ENCODE peak calls at places on chromosomes 11 and 22, in six cellular contexts. P, L, E, D, F and O are unnamed samples.

GRCh38 chr22:28023036-28023435 is 104.0 kb upstream of the PITPNB start:
- DNase-seq in P (no peak), L (no peak), E (no peak), D (no peak), F (no peak), O (no peak)

GRCh38 chr22:48829908-48830307 is 997.8 kb downstream of the BRD1 start:
- DNase-seq in P (no peak), L (no peak), E (no peak), D (no peak), F (no peak), O (no peak)

GRCh38 chr11:74255741-74256369 is 55.6 kb downstream of the P4HA3 start:
- DNase-seq in P (peak), L (peak), E (no peak), D (peak), F (peak), O (peak)

GRCh38 chr11:47916361-47916841 is 64.0 kb upstream of the PTPRJ start:
- DNase-seq in P (peak), L (no peak), E (no peak), D (no peak), F (peak), O (no peak)

GRCh38 chr22:49934891-49935557 is 16.6 kb downstream of the CRELD2 start:
- DNase-seq in P (peak), L (no peak), E (no peak), D (no peak), F (peak), O (peak)

GRCh38 chr11:90202342-90202741 is 20.5 kb downstream of the CHORDC1 start:
- DNase-seq in P (no peak), L (no peak), E (no peak), D (no peak), F (no peak), O (no peak)

GRCh38 chr11:7004482-7004881 is 15.7 kb downstream of the ZNF214 start:
- DNase-seq in P (peak), L (no peak), E (no peak), D (no peak), F (no peak), O (peak)

GRCh38 chr22:35313311-35314121 is 13.8 kb downstream of the TOM1 start:
- DNase-seq in P (peak), L (peak), E (no peak), D (peak), F (no peak), O (no peak)

GRCh38 chr11:118921929-118922744 is 3.6 kb downstream of the BCL9L start:
- DNase-seq in P (peak), L (no peak), E (no peak), D (peak), F (no peak), O (no peak)

GRCh38 chr11:128841461-128842072 is 25.5 kb downstream of the KCNJ1 start:
- DNase-seq in P (no peak), L (no peak), E (peak), D (no peak), F (no peak), O (no peak)

GRCh38 chr11:60925685-60926267 is 1.5 kb downstream of the TMEM132A start:
- DNase-seq in P (no peak), L (peak), E (no peak), D (no peak), F (no peak), O (no peak)

GRCh38 chr11:66363187-66363601 is 8.4 kb downstream of the SLC29A2 start:
- DNase-seq in P (no peak), L (no peak), E (no peak), D (no peak), F (peak), O (no peak)

GRCh38 chr11:86244063-86244521 is 461 bp upstream of the EED start:
- DNase-seq in P (no peak), L (peak), E (no peak), D (peak), F (peak), O (peak)

GRCh38 chr11:86949995-86950993 is 4.9 kb downstream of the FZD4 start:
- DNase-seq in P (peak), L (no peak), E (no peak), D (no peak), F (no peak), O (no peak)

GRCh38 chr11:12845739-12846358 is 163.3 kb upstream of the RASSF10 start:
- DNase-seq in P (peak), L (no peak), E (no peak), D (peak), F (peak), O (no peak)

GRCh38 chr11:118608268-118609214 is 1.1 kb downstream of the PHLDB1 start:
- DNase-seq in P (peak), L (no peak), E (no peak), D (no peak), F (peak), O (peak)

GRCh38 chr11:16791494-16791961 is 53.1 kb downstream of the C11orf58 start:
- DNase-seq in P (peak), L (peak), E (no peak), D (peak), F (no peak), O (peak)

GRCh38 chr11:82900277-82901164 is at the start of gene PRCP:
- DNase-seq in P (peak), L (peak), E (peak), D (peak), F (peak), O (peak)

GRCh38 chr11:69278091-69278867 is 15.7 kb upstream of the MYEOV start:
- DNase-seq in P (no peak), L (no peak), E (no peak), D (no peak), F (no peak), O (no peak)

GRCh38 chr22:49535527-49536125 is 292.0 kb downstream of the BRD1 start:
- DNase-seq in P (no peak), L (no peak), E (no peak), D (no peak), F (no peak), O (no peak)

GRCh38 chr22:44998296-44998695 is 11.5 kb downstream of the PHF21B start:
- DNase-seq in P (no peak), L (no peak), E (no peak), D (no peak), F (no peak), O (no peak)

GRCh38 chr11:10982695-10983492 is 125.0 kb upstream of the ZBED5 start:
- DNase-seq in P (no peak), L (no peak), E (no peak), D (no peak), F (peak), O (no peak)

GRCh38 chr22:19179472-19180048 is 1.0 kb upstream of the SLC25A1 start:
- DNase-seq in P (peak), L (peak), E (peak), D (peak), F (peak), O (peak)

GRCh38 chr11:125272092-125272491 is 107.5 kb downstream of the PKNOX2 start:
- DNase-seq in P (no peak), L (no peak), E (no peak), D (no peak), F (no peak), O (no peak)

GRCh38 chr11:128294001-128294684 is 293.2 kb downstream of the ETS1 start:
- DNase-seq in P (no peak), L (no peak), E (no peak), D (no peak), F (no peak), O (no peak)

GRCh38 chr11:134844838-134845237 is 432.8 kb upstream of the B3GAT1 start:
- DNase-seq in P (no peak), L (no peak), E (no peak), D (no peak), F (no peak), O (no peak)

DNA sequence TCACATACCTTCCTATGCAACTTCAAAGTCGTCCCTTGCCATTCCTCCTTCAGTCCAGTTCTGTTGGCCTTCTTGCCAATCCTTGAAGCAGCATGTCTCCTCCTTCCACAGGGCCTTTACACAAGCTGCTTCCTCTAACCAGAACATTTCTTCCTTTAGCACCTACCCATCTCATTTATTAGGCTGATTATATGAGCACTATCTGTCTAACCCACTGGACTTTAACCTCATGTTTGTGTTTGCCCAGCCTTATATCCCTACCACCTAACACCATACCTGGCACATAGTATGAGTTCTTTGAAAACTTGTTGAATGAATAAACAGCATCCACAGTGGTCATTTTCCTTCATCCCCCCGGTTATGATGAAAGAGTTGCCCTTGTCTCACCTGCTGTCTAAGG is 154.4 kb downstream of the WNT11 start:
- DNase-seq in P (no peak), L (no peak), E (no peak), D (peak), F (no peak), O (no peak)
- TF ChIP-seq POLR2A in P (no peak), L (no peak), E (no peak), D (no peak), F (no peak), O (no peak)

DNA sequence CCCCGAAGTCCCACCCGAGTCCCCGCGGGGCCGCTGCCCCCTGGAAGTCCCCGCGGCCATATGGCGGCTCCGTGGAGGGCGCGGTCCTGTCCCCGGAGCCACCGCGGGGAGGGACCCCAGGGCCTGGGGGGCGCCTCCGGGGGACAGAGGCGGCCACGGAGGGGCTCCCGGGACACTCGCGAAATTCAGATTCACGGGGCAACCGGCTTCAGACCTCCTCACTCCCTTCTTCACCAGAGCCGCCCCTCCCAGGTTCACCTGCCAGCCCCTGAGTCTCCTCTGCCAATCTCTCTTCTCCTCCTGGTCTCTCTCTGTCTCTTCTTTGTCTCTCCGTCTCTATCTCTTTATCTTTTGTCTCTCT is 28.2 kb upstream of the TOLLIP start:
- DNase-seq in P (no peak), L (no peak), E (no peak), D (no peak), F (no peak), O (no peak)
- H3K4me3 ChIP-seq in P (no peak), L (no peak), E (no peak), D (no peak), F (no peak), O (no peak)

DNA sequence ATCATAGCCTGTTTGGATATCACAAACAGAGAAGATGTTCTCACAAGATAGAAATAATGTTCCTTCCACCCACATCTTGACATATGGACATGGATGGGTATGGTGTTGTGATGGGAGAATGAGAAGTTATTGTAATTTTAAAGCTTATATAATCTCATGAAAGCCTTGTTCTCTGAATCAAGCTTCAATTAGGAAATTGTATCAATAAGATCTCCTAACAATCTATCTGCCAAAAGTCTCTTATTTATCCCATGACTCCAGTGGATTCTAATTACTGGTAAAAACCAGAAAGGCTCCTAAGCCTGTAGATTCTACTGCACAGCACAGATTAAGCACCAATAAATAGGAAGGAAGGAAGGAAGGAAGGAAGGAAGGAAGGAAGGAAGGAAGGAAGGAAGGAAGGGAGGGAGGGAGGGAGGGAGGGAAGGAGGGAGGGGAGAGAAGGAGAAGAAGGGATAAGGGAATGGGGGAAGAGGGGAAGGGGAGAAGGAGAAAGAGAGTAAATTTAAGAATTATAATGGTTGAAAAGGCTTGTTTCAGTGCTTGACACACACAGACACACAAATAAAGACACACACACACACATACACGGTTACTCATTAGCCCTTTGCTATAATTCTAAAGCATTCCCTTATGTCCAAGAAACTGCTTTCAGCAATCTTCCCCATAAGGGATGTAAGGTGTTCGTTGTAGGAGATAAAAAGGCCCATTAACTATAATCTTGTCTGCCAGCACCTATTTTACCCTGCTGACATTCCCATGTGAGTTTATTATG is 258.0 kb upstream of the API5 start:
- DNase-seq in P (no peak), L (no peak), E (no peak), D (no peak), F (no peak), O (no peak)
- TF ChIP-seq MYC in P (no peak), L (no peak), E (no peak), D (no peak), F (no peak), O (no peak)

GRCh38 chr11:14359573-14360031 is 619 bp upstream of the RRAS2 start:
- DNase-seq in P (no peak), L (no peak), E (no peak), D (no peak), F (no peak), O (no peak)
- TF ChIP-seq POLR2A in P (no peak), L (no peak), E (no peak), D (no peak), F (no peak), O (no peak)

GRCh38 chr22:46041642-46042041 is 64.7 kb upstream of the WNT7B start:
- DNase-seq in P (no peak), L (no peak), E (no peak), D (no peak), F (no peak), O (no peak)
- H3K4me3 ChIP-seq in P (no peak), L (no peak), E (no peak), D (no peak), F (no peak), O (no peak)

GRCh38 chr11:67396258-67396581 is 4.4 kb downstream of the RAD9A start:
- DNase-seq in P (no peak), L (no peak), E (no peak), D (no peak), F (no peak), O (no peak)

GRCh38 chr11:67398661-67399563 is 2.7 kb downstream of the PPP1CA start:
- DNase-seq in P (no peak), L (no peak), E (no peak), D (no peak), F (no peak), O (no peak)

GRCh38 chr11:67396587-67397398 is 4.9 kb downstream of the PPP1CA start:
- DNase-seq in P (no peak), L (no peak), E (no peak), D (no peak), F (no peak), O (peak)

GRCh38 chr11:67397536-67397935 is 4.1 kb downstream of the PPP1CA start:
- DNase-seq in P (no peak), L (no peak), E (no peak), D (no peak), F (peak), O (no peak)

DNA sequence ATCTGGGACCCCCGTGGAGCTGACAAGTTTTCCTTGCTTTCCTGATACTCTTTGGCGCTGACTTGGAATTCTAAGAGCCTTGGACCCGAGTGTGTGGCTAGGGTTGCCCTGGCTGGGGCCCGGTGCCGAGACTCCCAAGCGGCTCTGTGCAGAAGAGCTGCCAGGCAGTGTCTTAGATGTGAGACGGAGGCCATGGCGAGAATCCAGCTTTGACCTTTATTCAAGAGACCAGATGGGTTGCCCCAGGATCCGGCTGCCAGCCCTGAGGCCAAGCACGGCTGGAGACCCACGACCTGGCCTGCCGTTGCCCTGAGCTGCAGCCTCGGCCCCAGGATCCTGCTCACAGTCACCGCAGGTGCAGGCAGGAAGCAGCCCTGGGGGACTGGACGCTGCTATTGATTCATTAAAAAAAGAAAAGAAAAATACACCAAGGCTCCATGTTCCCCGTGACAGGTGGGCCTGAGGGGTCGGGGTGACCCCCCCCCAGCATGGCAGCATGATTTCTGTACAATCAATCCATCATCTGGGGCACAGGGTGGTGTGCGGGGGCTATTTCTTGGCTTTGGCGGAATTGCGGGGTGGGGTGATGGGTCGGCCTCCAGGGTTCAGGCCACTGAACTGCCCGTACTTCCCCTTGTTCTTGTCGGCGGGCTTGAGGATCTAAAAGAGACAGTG is 3.5 kb downstream of the PPP1CA start:
- DNase-seq in P (no peak), L (no peak), E (no peak), D (no peak), F (no peak), O (no peak)
- TF ChIP-seq MYC in P (no peak), L (no peak), E (no peak), D (no peak), F (no peak), O (no peak)

GRCh38 chr22:37849089-37849751 is at the start of gene EIF3L:
- DNase-seq in P (peak), L (peak), E (peak), D (peak), F (peak), O (peak)
- TF ChIP-seq POLR2A in P (peak), L (peak), E (peak), D (peak), F (peak), O (peak)